ENCODE peak calls at places on chromosomes 16 and 17, in eight cellular contexts. S, Y, P, R, T, L, E and A are unnamed samples.

GRCh38 chr17:19750835-19751234 is 2.7 kb upstream of the ALDH3A1 start:
- DNase-seq in E (no peak), P (peak; percentile 30), S (peak; percentile 68), R (no peak), L (no peak), T (no peak), Y (no peak), A (no peak)

GRCh38 chr16:81634380-81635121 is 144.5 kb upstream of the PLCG2 start:
- DNase-seq in Y (no peak), L (no peak), T (no peak), S (no peak), P (no peak), R (no peak), E (no peak), A (no peak)

GRCh38 chr17:28985950-28986713 is 19.7 kb downstream of the SEZ6 start:
- DNase-seq in R (no peak), L (no peak), E (no peak), S (no peak), T (no peak), P (no peak), Y (no peak), A (no peak)

GRCh38 chr16:89863741-89864391 is 9.5 kb upstream of the TCF25 start:
- DNase-seq in Y (no peak), E (peak; percentile 34), T (no peak), L (peak; percentile 37), P (no peak), S (no peak), R (no peak), A (peak; percentile 73)

GRCh38 chr17:4215882-4216411 is 47.8 kb downstream of the ANKFY1 start:
- DNase-seq in P (no peak), Y (no peak), S (no peak), T (no peak), L (no peak), E (peak; percentile 11), R (no peak), A (peak; percentile 43)

GRCh38 chr17:50352072-50352692 is 6.3 kb downstream of the XYLT2 start:
- DNase-seq in S (no peak), E (no peak), P (no peak), Y (no peak), L (no peak), R (no peak), T (no peak), A (no peak)

GRCh38 chr16:12679660-12680272 is 123.9 kb downstream of the CPPED1 start:
- DNase-seq in L (peak; percentile 8), T (no peak), S (no peak), E (no peak), R (no peak), P (no peak), Y (no peak), A (no peak)

GRCh38 chr17:37024181-37024637 is 75.5 kb downstream of the AATF start:
- DNase-seq in E (peak; percentile 62), R (no peak), P (no peak), Y (no peak), T (no peak), L (no peak), S (no peak), A (no peak)

GRCh38 chr17:34706029-34706428 is 126.6 kb downstream of the TMEM132E start:
- DNase-seq in R (peak; percentile 46), P (no peak), E (peak; percentile 38), L (no peak), S (peak; percentile 16), T (no peak), Y (no peak), A (no peak)

GRCh38 chr17:44317545-44317944 is 7.1 kb downstream of the SLC25A39 start:
- DNase-seq in R (no peak), E (no peak), T (no peak), S (no peak), L (no peak), P (no peak), Y (no peak), A (peak; percentile 8)

GRCh38 chr17:83084621-83085056 is 5.2 kb downstream of the METRNL start:
- DNase-seq in P (no peak), S (no peak), R (no peak), E (no peak), L (no peak), T (no peak), Y (no peak), A (no peak)

GRCh38 chr17:1882836-1883235 is 53.0 kb downstream of the RPA1 start:
- DNase-seq in T (peak; percentile 33), S (peak; percentile 54), L (peak; percentile 43), E (peak; percentile 28), P (no peak), Y (no peak), R (no peak), A (peak; percentile 61)

GRCh38 chr17:55062921-55063320 is 94.4 kb downstream of the STXBP4 start:
- DNase-seq in S (peak; percentile 76), Y (no peak), P (no peak), E (no peak), T (no peak), R (no peak), L (peak; percentile 37), A (no peak)

GRCh38 chr16:49875812-49876715 is 20.2 kb upstream of the ZNF423 start:
- DNase-seq in Y (no peak), P (no peak), L (no peak), R (no peak), E (no peak), S (no peak), T (no peak), A (no peak)

GRCh38 chr17:46782250-46782953 is 36.1 kb downstream of the WNT3 start:
- DNase-seq in Y (no peak), E (peak; percentile 36), R (no peak), S (peak; percentile 84), P (no peak), L (no peak), T (peak; percentile 62), A (peak; percentile 74)

GRCh38 chr16:52265446-52265861 is 281.5 kb downstream of the TOX3 start:
- DNase-seq in P (no peak), S (no peak), L (no peak), Y (no peak), E (no peak), T (no peak), R (no peak), A (no peak)

GRCh38 chr17:32331243-32332040 is 10.5 kb downstream of the C17orf75 start:
- DNase-seq in R (no peak), S (no peak), P (no peak), Y (no peak), E (peak; percentile 79), L (peak; percentile 42), T (no peak), A (no peak)

GRCh38 chr16:67931712-67932461 is at the start of gene CTRL:
- DNase-seq in S (no peak), Y (no peak), E (no peak), R (no peak), L (no peak), T (peak; percentile 45), P (peak; percentile 50), A (no peak)
- TF ChIP-seq CTCF in S (no peak), Y (no peak), E (no peak), R (peak; percentile 24), L (peak; percentile 28), T (peak; percentile 25), P (peak; percentile 6), A (no peak)

GRCh38 chr16:35386619-35387018 is 1927.2 kb downstream of the TP53TG3F start:
- DNase-seq in P (no peak), E (no peak), L (no peak), T (no peak), R (no peak), S (no peak), Y (no peak), A (no peak)

DNA sequence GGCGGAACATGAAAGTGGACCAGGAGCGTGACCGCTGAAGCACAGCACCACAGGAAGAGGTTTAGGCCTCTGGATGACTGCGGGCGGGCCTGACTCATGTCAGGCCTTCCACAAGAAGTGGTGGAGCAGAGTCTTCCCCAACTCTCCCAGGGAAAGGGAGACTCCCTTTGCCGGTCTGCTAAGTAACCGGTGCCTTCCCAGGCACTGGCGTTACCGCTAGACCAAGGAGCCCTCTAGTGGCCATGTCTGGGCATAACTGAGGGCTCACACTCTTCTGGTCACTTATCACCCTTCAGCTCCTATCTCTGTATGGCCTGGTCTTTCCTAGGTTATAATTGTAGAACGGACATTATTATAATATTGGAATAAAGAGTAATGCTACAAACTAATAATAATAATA is 1931.9 kb downstream of the TP53TG3F start:
- DNase-seq in P (no peak), T (peak; percentile 43), E (peak; percentile 87), S (peak; percentile 27), L (peak; percentile 33), Y (peak; percentile 6), R (no peak), A (no peak)
- TF ChIP-seq CTCF in P (peak; percentile 44), T (peak; percentile 76), E (peak; percentile 99), S (peak; percentile 43), L (peak; percentile 49), Y (peak; percentile 75), R (peak; percentile 16), A (peak; percentile 42)

GRCh38 chr16:4691666-4692412 is 1.5 kb upstream of the NUDT16L1 start:
- DNase-seq in R (no peak), P (peak; percentile 55), Y (no peak), T (no peak), S (no peak), E (peak; percentile 6), L (no peak), A (no peak)

GRCh38 chr16:4693956-4694663 is 748 bp downstream of the NUDT16L1 start:
- DNase-seq in P (peak; percentile 73), T (no peak), R (no peak), L (peak; percentile 46), E (peak; percentile 55), S (peak; percentile 21), Y (no peak), A (peak; percentile 86)

GRCh38 chr16:4694664-4695451 is 1.5 kb downstream of the NUDT16L1 start:
- DNase-seq in Y (no peak), T (no peak), L (peak; percentile 16), P (peak; percentile 77), E (peak; percentile 32), R (no peak), S (no peak), A (no peak)

GRCh38 chr16:4692460-4693295 is 684 bp upstream of the NUDT16L1 start:
- DNase-seq in L (no peak), P (peak; percentile 54), T (no peak), R (no peak), E (peak; percentile 46), Y (no peak), S (no peak), A (peak; percentile 63)

GRCh38 chr16:4693296-4693955 is at the start of gene NUDT16L1:
- DNase-seq in R (peak; percentile 96), L (peak; percentile 92), S (peak; percentile 92), Y (peak; percentile 77), T (peak; percentile 89), P (peak; percentile 98), E (peak; percentile 96), A (peak; percentile 99)
- TF ChIP-seq CTCF in R (peak; percentile 35), L (no peak), S (no peak), Y (no peak), T (peak; percentile 45), P (peak; percentile 29), E (no peak), A (peak; percentile 29)

GRCh38 chr16:21973945-21974344 is 20.8 kb downstream of the UQCRC2 start:
- DNase-seq in R (no peak), P (no peak), L (no peak), T (no peak), Y (no peak), E (no peak), S (no peak), A (no peak)

DNA sequence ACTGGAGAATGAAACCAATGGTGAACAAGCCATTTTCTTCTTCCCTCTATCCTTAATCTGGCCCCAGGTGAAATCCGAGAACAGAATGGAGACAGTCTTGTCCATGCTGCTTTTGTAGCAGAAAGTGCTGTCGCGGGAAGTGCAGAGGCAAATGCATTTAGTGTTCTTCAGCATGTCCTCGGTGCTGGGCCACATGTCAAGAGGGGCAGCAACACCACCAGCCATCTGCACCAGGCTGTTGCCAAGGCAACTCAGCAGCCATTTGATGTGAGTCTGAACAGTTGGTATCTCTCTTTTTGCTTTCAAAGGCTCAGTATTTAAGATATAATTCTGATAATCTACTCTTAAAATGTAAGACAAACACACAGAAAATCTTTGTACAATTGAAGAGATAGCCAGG is 18.7 kb downstream of the UQCRC2 start:
- DNase-seq in L (no peak), E (no peak), T (no peak), S (no peak), R (no peak), P (no peak), Y (no peak), A (no peak)
- TF ChIP-seq CTCF in L (no peak), E (no peak), T (no peak), S (no peak), R (no peak), P (no peak), Y (no peak), A (no peak)